ENCODE peak calls at places on chromosomes 16 and 17, in five cellular contexts. J is GM06990, O is foreskin fibroblast, A is neural progenitor cell, R is nephron progenitor cell. B is an unnamed sample.

GRCh38 chr17:49730078-49730786 is 22.5 kb upstream of the SLC35B1 start:
- DNase-seq in J (no peak), O (peak; percentile 87), A (no peak), R (no peak), B (no peak)

GRCh38 chr17:83100220-83100852 is 20.9 kb downstream of the METRNL start:
- DNase-seq in J (no peak), O (peak; percentile 28), A (no peak), R (no peak), B (no peak)

GRCh38 chr17:45277992-45278391 is 16.1 kb upstream of the SPATA32 start:
- DNase-seq in J (no peak), O (peak; percentile 61), A (no peak), R (no peak), B (no peak)

GRCh38 chr17:29444589-29444988 is 54.4 kb downstream of the TAOK1 start:
- DNase-seq in J (no peak), O (peak; percentile 49), A (no peak), R (no peak), B (no peak)

GRCh38 chr17:36611345-36612072 is 10.1 kb downstream of the MRM1 start:
- DNase-seq in J (no peak), O (peak; percentile 79), A (no peak), R (no peak), B (no peak)

GRCh38 chr16:25605381-25605780 is 86.4 kb upstream of the HS3ST4 start:
- DNase-seq in J (no peak), O (no peak), A (no peak), R (no peak), B (no peak)

GRCh38 chr16:3592559-3592958 is 15.4 kb upstream of the NLRC3 start:
- DNase-seq in J (no peak), O (no peak), A (no peak), R (no peak), B (no peak)

GRCh38 chr17:38587956-38588771 is 17.6 kb downstream of the SRCIN1 start:
- DNase-seq in J (no peak), O (no peak), A (peak; percentile 38), R (no peak), B (no peak)

GRCh38 chr17:2883544-2884203 is 87.4 kb downstream of the RAP1GAP2 start:
- DNase-seq in J (no peak), O (peak; percentile 73), A (no peak), R (no peak), B (no peak)

GRCh38 chr16:69698404-69698803 is 28.0 kb downstream of the NQO1 start:
- DNase-seq in J (no peak), O (no peak), A (no peak), R (no peak), B (no peak)

GRCh38 chr17:82023447-82024241 is 539 bp downstream of the LRRC45 start:
- DNase-seq in J (no peak), O (peak; percentile 52), A (no peak), R (peak; percentile 47), B (no peak)

GRCh38 chr16:57940382-57940966 is 30.5 kb downstream of the CNGB1 start:
- DNase-seq in J (no peak), O (no peak), A (no peak), R (no peak), B (no peak)

GRCh38 chr17:17071531-17072360 is 29.5 kb downstream of the MPRIP start:
- DNase-seq in J (no peak), O (no peak), A (no peak), R (no peak), B (no peak)

GRCh38 chr16:87705780-87706277 is 60.0 kb downstream of the KLHDC4 start:
- DNase-seq in J (no peak), O (no peak), A (peak; percentile 42), R (no peak), B (no peak)

GRCh38 chr16:50315346-50315997 is 49.1 kb downstream of the ADCY7 start:
- DNase-seq in J (no peak), O (no peak), A (no peak), R (no peak), B (no peak)

GRCh38 chr17:65553009-65553645 is 8.3 kb downstream of the AXIN2 start:
- DNase-seq in J (no peak), O (peak; percentile 82), A (no peak), R (no peak), B (no peak)

GRCh38 chr16:19375561-19376158 is 42.0 kb upstream of the TMC5 start:
- DNase-seq in J (no peak), O (peak; percentile 72), A (peak; percentile 78), R (peak; percentile 53), B (peak; percentile 70)

GRCh38 chr16:4944333-4945281 is 7.7 kb upstream of the PPL start:
- DNase-seq in J (no peak), O (peak; percentile 99), A (no peak), R (no peak), B (no peak)

GRCh38 chr17:77959926-77960521 is 1.5 kb downstream of the TNRC6C start:
- DNase-seq in J (no peak), O (peak; percentile 55), A (peak; percentile 53), R (no peak), B (no peak)

GRCh38 chr17:19945009-19945650 is 32.5 kb downstream of the AKAP10 start:
- DNase-seq in J (no peak), O (no peak), A (no peak), R (no peak), B (no peak)

GRCh38 chr17:81322271-81323082 is 27.4 kb upstream of the SLC38A10 start:
- DNase-seq in J (no peak), O (no peak), A (no peak), R (no peak), B (peak; percentile 81)

DNA sequence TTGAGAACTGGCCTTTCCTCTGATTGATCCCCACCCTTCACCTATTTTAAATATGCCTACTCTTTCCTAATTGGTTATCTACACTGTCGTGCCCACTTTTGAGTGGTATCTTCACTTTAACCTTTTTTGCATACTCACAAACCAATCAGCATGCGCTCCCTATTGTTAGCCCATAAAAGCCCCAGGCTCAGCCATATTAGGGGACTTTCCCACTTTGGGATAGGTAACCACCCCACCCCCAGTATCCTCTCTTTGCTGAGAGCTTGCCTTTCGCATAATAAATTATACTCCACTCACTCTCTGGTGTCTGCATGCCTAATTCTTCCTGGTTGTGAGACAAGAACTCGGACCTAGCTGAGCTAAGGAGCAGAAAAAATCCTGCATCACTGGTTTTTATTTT is 59.5 kb upstream of the NOL11 start:
- DNase-seq in J (no peak), O (no peak), A (no peak), R (no peak), B (no peak)
- TF ChIP-seq CTCF in J (no peak), O (no peak), A (no peak), R (no peak), B (no peak)

GRCh38 chr16:8493885-8494487 is 96.3 kb downstream of the TMEM114 start:
- DNase-seq in J (no peak), O (no peak), A (peak; percentile 53), R (no peak), B (no peak)
- TF ChIP-seq CTCF in J (no peak), O (no peak), A (peak; percentile 54), R (no peak), B (no peak)

GRCh38 chr17:71790791-71791190 is 330.0 kb upstream of the SOX9 start:
- DNase-seq in J (no peak), O (peak; percentile 20), A (no peak), R (no peak), B (no peak)

GRCh38 chr17:71791311-71791710 is 329.5 kb upstream of the SOX9 start:
- DNase-seq in J (no peak), O (no peak), A (no peak), R (no peak), B (no peak)

GRCh38 chr17:71793550-71793949 is 327.3 kb upstream of the SOX9 start:
- DNase-seq in J (no peak), O (no peak), A (no peak), R (no peak), B (no peak)

GRCh38 chr17:71792966-71793365 is 327.9 kb upstream of the SOX9 start:
- DNase-seq in J (no peak), O (peak; percentile 84), A (peak; percentile 10), R (no peak), B (no peak)
- TF ChIP-seq CTCF in J (no peak), O (no peak), A (no peak), R (no peak), B (no peak)

GRCh38 chr16:609316-609715 is 19.4 kb downstream of the RAB40C start:
- DNase-seq in J (no peak), O (no peak), A (no peak), R (no peak), B (no peak)

GRCh38 chr16:608019-608418 is 18.2 kb downstream of the RAB40C start:
- DNase-seq in J (no peak), O (no peak), A (no peak), R (no peak), B (no peak)

GRCh38 chr16:609984-610383 is 20.1 kb downstream of the RAB40C start:
- DNase-seq in J (no peak), O (no peak), A (no peak), R (no peak), B (no peak)

GRCh38 chr16:606656-607307 is 16.9 kb downstream of the RAB40C start:
- DNase-seq in J (no peak), O (no peak), A (no peak), R (no peak), B (no peak)

DNA sequence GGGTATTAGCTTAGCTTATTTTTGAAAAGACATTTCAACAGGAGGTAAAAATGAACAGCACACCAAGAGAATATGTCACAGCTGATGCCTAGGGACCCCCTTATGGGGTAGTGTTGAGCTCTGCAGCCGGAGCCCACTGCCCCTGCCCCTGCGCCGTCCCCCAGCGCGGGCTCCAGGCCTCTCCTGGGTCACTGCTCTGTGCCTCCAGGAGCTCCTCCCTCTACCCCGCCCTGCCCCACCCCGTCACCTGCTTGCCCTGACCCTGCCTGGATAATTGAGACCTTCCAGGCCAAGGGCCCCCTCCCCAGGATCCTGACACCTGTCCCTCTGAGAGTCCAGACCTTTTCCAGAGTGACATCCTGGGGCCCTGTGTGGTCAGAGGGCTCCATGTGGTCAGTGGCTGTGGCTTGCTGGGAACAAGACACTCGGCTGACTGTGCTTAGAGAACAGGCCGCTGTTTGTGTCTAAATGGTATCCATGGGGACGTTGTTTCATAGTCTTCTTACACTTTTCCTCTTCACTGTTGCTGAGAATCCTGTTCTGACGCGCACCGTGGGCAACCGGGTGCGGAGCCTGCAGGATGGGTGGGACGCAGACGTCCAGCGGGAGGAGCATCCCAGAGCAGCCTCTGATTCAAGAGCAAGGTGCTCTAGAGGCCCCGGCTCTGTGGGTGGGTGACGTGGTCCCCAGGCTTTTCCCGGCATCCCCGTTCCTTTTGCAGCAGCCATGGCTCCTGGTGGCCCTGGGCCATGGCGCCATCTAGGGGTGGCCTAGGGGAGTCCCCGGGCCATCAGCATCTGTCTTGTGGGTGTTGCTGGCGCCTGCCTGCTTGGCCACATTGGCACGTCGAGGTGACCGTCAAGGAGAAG is 20.0 kb upstream of the WFIKKN1 start:
- DNase-seq in J (no peak), O (no peak), A (peak; percentile 71), R (no peak), B (no peak)
- TF ChIP-seq CTCF in J (peak; percentile 47), O (peak; percentile 11), A (peak; percentile 71), R (peak; percentile 42), B (peak; percentile 30)